ENCODE peak calls at places on chromosomes 12 and 14, in seven cellular contexts. B is CD4-positive, alpha-beta memory T cell; X is astrocyte; I is suprapubic skin; Z is Kasumi-1; G is pancreas; S is tibial artery. Q is an unnamed sample.

GRCh38 chr12:123337053-123337452 is 27.6 kb downstream of the SBNO1 start:
- DNase-seq in S (no peak), G (no peak), B (no peak), I (no peak), X (no peak), Z (no peak), Q (no peak)

GRCh38 chr12:126797525-126797924 is 1469.4 kb upstream of the TMEM132C start:
- DNase-seq in I (no peak), G (no peak), X (no peak), Z (no peak), S (no peak), B (no peak), Q (no peak)

GRCh38 chr14:95185452-95186392 is 28.4 kb upstream of the DICER1 start:
- DNase-seq in B (no peak), G (no peak), S (no peak), X (no peak), Z (peak), I (no peak), Q (no peak)

GRCh38 chr12:110080410-110080809 is 32.1 kb upstream of the C12orf76 start:
- DNase-seq in G (no peak), S (no peak), X (no peak), I (no peak), Z (no peak), B (no peak), Q (no peak)

GRCh38 chr12:22443379-22444316 is 100.7 kb downstream of the C2CD5 start:
- DNase-seq in G (no peak), B (peak), I (peak), Z (peak), S (no peak), X (peak), Q (peak)

GRCh38 chr12:26124491-26125450 is at the start of gene BHLHE41:
- DNase-seq in S (peak), B (no peak), Z (no peak), G (peak), I (peak), X (peak), Q (peak)

GRCh38 chr12:58253663-58254062 is 312.3 kb downstream of the ATP23 start:
- DNase-seq in B (no peak), S (no peak), X (no peak), Z (no peak), I (no peak), G (no peak), Q (no peak)

GRCh38 chr12:131860472-131861260 is 32.5 kb downstream of the MMP17 start:
- DNase-seq in X (peak), I (peak), B (peak), Z (no peak), G (no peak), S (no peak), Q (no peak)

GRCh38 chr12:6452908-6453630 is 1.2 kb downstream of the TAPBPL start:
- DNase-seq in X (no peak), S (no peak), I (peak), B (no peak), G (no peak), Z (no peak), Q (no peak)

GRCh38 chr12:95953000-95953399 is 9.9 kb downstream of the AMDHD1 start:
- DNase-seq in Z (no peak), G (no peak), I (no peak), B (no peak), X (no peak), S (no peak), Q (no peak)

GRCh38 chr14:82075566-82075965 is 541.9 kb upstream of the SEL1L start:
- DNase-seq in I (no peak), Z (peak), B (no peak), G (peak), S (no peak), X (no peak), Q (no peak)

GRCh38 chr14:23627961-23628360 is 8.2 kb upstream of the DHRS2 start:
- DNase-seq in B (no peak), I (no peak), S (no peak), G (no peak), Z (no peak), X (no peak), Q (no peak)

GRCh38 chr12:3073438-3074255 is 3.5 kb upstream of the TSPAN9 start:
- DNase-seq in Z (peak), X (peak), S (peak), I (peak), G (peak), B (peak), Q (peak)

GRCh38 chr12:39807043-39807442 is 187.4 kb upstream of the ABCD2 start:
- DNase-seq in G (no peak), X (no peak), B (no peak), S (no peak), I (no peak), Z (peak), Q (no peak)

GRCh38 chr12:10235761-10236631 is 23.3 kb downstream of the GABARAPL1 start:
- DNase-seq in X (no peak), I (no peak), Z (peak), S (no peak), B (peak), G (no peak), Q (no peak)

Q was measured in HS-27A.